ENCODE peak calls at places on chromosomes 2 and 18, in five cellular contexts. One of them, this sample, is unnamed.

GRCh38 chr2:45651415-45652089 is at the start of gene PRKCE:
- DNase-seq in neural crest cell: peak
- DNase-seq in RWPE1: peak
- DNase-seq in mucosa of descending colon: peak
- DNase-seq in Caco-2: peak
- DNase-seq in this sample: no peak

GRCh38 chr2:113237604-113238003 is 41.1 kb downstream of the PAX8 start:
- DNase-seq in neural crest cell: no peak
- DNase-seq in mucosa of descending colon: no peak
- DNase-seq in Caco-2: no peak
- DNase-seq in RWPE1: no peak
- DNase-seq in this sample: no peak

GRCh38 chr2:235922851-235923250 is 245.3 kb downstream of the GBX2 start:
- DNase-seq in mucosa of descending colon: no peak
- DNase-seq in neural crest cell: no peak
- DNase-seq in Caco-2: no peak
- DNase-seq in RWPE1: no peak
- DNase-seq in this sample: no peak

GRCh38 chr18:26453370-26454030 is 94.9 kb downstream of the KCTD1 start:
- DNase-seq in neural crest cell: no peak
- DNase-seq in Caco-2: no peak
- DNase-seq in RWPE1: no peak
- DNase-seq in mucosa of descending colon: no peak
- DNase-seq in this sample: no peak

GRCh38 chr2:181073896-181074295 is 93.5 kb downstream of the UBE2E3 start:
- DNase-seq in mucosa of descending colon: no peak
- DNase-seq in neural crest cell: no peak
- DNase-seq in RWPE1: no peak
- DNase-seq in Caco-2: no peak
- DNase-seq in this sample: no peak

GRCh38 chr18:5841518-5841917 is 53.8 kb downstream of the TMEM200C start:
- DNase-seq in RWPE1: no peak
- DNase-seq in mucosa of descending colon: no peak
- DNase-seq in Caco-2: no peak
- DNase-seq in neural crest cell: no peak
- DNase-seq in this sample: no peak

GRCh38 chr18:11658989-11659388 is 30.1 kb upstream of the GNAL start:
- DNase-seq in neural crest cell: no peak
- DNase-seq in RWPE1: peak
- DNase-seq in mucosa of descending colon: no peak
- DNase-seq in Caco-2: no peak
- DNase-seq in this sample: no peak

GRCh38 chr2:104868081-104868806 is 14.3 kb downstream of the POU3F3 start:
- DNase-seq in mucosa of descending colon: no peak
- DNase-seq in Caco-2: no peak
- DNase-seq in neural crest cell: no peak
- DNase-seq in RWPE1: no peak
- DNase-seq in this sample: no peak

GRCh38 chr2:146730882-146731281 is 1113.9 kb upstream of the ACVR2A start:
- DNase-seq in Caco-2: no peak
- DNase-seq in neural crest cell: no peak
- DNase-seq in RWPE1: no peak
- DNase-seq in mucosa of descending colon: no peak
- DNase-seq in this sample: no peak

GRCh38 chr18:48131042-48131441 is 200.6 kb upstream of the SMAD2 start:
- DNase-seq in RWPE1: no peak
- DNase-seq in mucosa of descending colon: no peak
- DNase-seq in Caco-2: no peak
- DNase-seq in neural crest cell: no peak
- DNase-seq in this sample: no peak

GRCh38 chr18:36757081-36757480 is 71.7 kb downstream of the TPGS2 start:
- DNase-seq in neural crest cell: no peak
- DNase-seq in mucosa of descending colon: peak
- DNase-seq in RWPE1: peak
- DNase-seq in Caco-2: no peak
- DNase-seq in this sample: no peak

This sample was measured in T-helper 22 cell.